ENCODE peak calls at places on chromosome X, in nine cellular contexts. B is globus pallidus; Z is stimulated activated CD8-positive, alpha-beta memory T cell treated with anti-CD3 and anti-CD28 coated beads, Interleukin-7, amount 100 ng/mL, for 48 hours; A is stimulated activated naive CD8-positive, alpha-beta T cell treated with anti-CD3 and anti-CD28 coated beads, Interleukin-15, Interleukin-2, amounts not matched to agents 100 U/mL and 50 U/mL, for 24 hours; G is iPS-NIHi11; W is Caki2; T is AG04449; D is WERI-Rb-1; V is thoracic aorta. O is an unnamed sample.
A peak's percentile ranks its signal among the peaks of the same experiment; 100 is the strongest.

GRCh38 chrX:104707572-104707971 is 141.6 kb downstream of the IL1RAPL2 start:
- DNase-seq in W (no peak), Z (no peak), V (no peak), G (no peak), T (no peak), A (no peak), B (no peak), D (no peak), O (no peak)

GRCh38 chrX:17595456-17596035 is 141.7 kb upstream of the SCML1 start:
- DNase-seq in T (no peak), Z (no peak), G (no peak), V (no peak), B (no peak), W (peak; percentile 93), A (no peak), D (no peak), O (no peak)

GRCh38 chrX:10854594-10854993 is 234.2 kb upstream of the MID1 start:
- DNase-seq in B (no peak), G (no peak), A (no peak), W (no peak), Z (no peak), V (no peak), T (no peak), D (no peak), O (no peak)

GRCh38 chrX:43716696-43717095 is 60.6 kb downstream of the MAOA start:
- DNase-seq in B (no peak), D (no peak), Z (no peak), G (no peak), W (peak; percentile 1), A (no peak), V (no peak), T (no peak), O (no peak)

GRCh38 chrX:85544609-85545008 is 165.1 kb upstream of the POF1B start:
- DNase-seq in G (no peak), W (no peak), A (no peak), T (no peak), V (no peak), B (no peak), D (no peak), Z (no peak), O (no peak)

GRCh38 chrX:153735274-153735673 is 10.6 kb downstream of the ABCD1 start:
- DNase-seq in W (no peak), A (no peak), G (no peak), Z (no peak), B (no peak), V (no peak), T (no peak), D (no peak), O (peak; percentile 30)

GRCh38 chrX:123779908-123780396 is 47.1 kb upstream of the THOC2 start:
- DNase-seq in Z (no peak), V (no peak), W (peak; percentile 17), T (no peak), G (no peak), D (no peak), A (no peak), B (no peak), O (no peak)

GRCh38 chrX:72105436-72105835 is 26.3 kb downstream of the RTL5 start:
- DNase-seq in G (no peak), T (no peak), D (no peak), B (no peak), V (no peak), A (no peak), W (no peak), Z (peak; percentile 25), O (no peak)

GRCh38 chrX:20472148-20472547 is 205.4 kb upstream of the RPS6KA3 start:
- DNase-seq in Z (no peak), D (no peak), W (no peak), T (no peak), V (no peak), A (no peak), B (no peak), G (no peak), O (no peak)

GRCh38 chrX:148501121-148502066 is 977 bp downstream of the AFF2 start:
- DNase-seq in T (no peak), B (no peak), G (peak; percentile 20), W (no peak), Z (no peak), D (peak; percentile 22), V (no peak), A (peak; percentile 31), O (no peak)

GRCh38 chrX:106306391-106306947 is 138.4 kb downstream of the PWWP3B start:
- DNase-seq in V (no peak), G (no peak), T (no peak), D (no peak), W (no peak), A (no peak), B (no peak), Z (no peak), O (no peak)

GRCh38 chrX:148811236-148811635 is 310.8 kb downstream of the AFF2 start:
- DNase-seq in G (no peak), A (no peak), Z (no peak), D (no peak), W (no peak), B (no peak), T (no peak), V (no peak), O (no peak)

GRCh38 chrX:123425904-123426303 is 241.8 kb downstream of the GRIA3 start:
- DNase-seq in V (peak; percentile 7), W (no peak), A (no peak), B (no peak), D (no peak), T (no peak), G (no peak), Z (no peak), O (peak; percentile 63)

O was measured in ascending aorta.